ENCODE peak calls at places on chromosomes 6 and 20, in ten cellular contexts. I is HCT116, M is HepG2, T is right lobe of liver, F is heart left ventricle, P is body of pancreas, D is GM12878, C is upper lobe of left lung, R is K562, E is gastrocnemius medialis. B is an unnamed sample.

GRCh38 chr20:17664025-17664638 is 17.9 kb downstream of the RRBP1 start:
- ATAC-seq in I (no peak), E (no peak), M (peak; percentile 4), T (no peak), C (no peak), D (peak; percentile 48), F (no peak), R (peak; percentile 48), P (peak; percentile 26), B (no peak)

GRCh38 chr6:4125933-4126864 is 9.2 kb downstream of the ECI2 start:
- ATAC-seq in R (peak; percentile 81), I (peak; percentile 94), D (no peak), F (peak; percentile 77), T (peak; percentile 77), M (peak; percentile 94), P (peak; percentile 51), C (no peak), E (peak; percentile 93), B (peak; percentile 86)

GRCh38 chr6:167543602-167544506 is 219.0 kb downstream of the TTLL2 start:
- ATAC-seq in C (peak; percentile 27), P (no peak), F (peak; percentile 78), E (peak; percentile 84), D (no peak), M (no peak), T (peak; percentile 31), I (no peak), R (no peak), B (peak; percentile 92)

GRCh38 chr6:104418125-104418524 is 441.6 kb downstream of the HACE1 start:
- ATAC-seq in E (no peak), D (no peak), I (no peak), P (no peak), C (no peak), R (peak; percentile 45), T (no peak), F (no peak), M (no peak), B (no peak)

GRCh38 chr6:82078286-82078908 is 169.1 kb downstream of the IBTK start:
- ATAC-seq in M (no peak), R (no peak), I (no peak), P (no peak), T (no peak), E (no peak), F (no peak), D (no peak), C (no peak), B (no peak)

GRCh38 chr6:141866731-141867502 is 265.8 kb upstream of the GJE1 start:
- ATAC-seq in I (no peak), E (no peak), F (no peak), R (no peak), M (peak; percentile 87), T (peak; percentile 79), D (no peak), P (no peak), C (no peak), B (no peak)

GRCh38 chr20:51532577-51533191 is 9.8 kb downstream of the NFATC2 start:
- ATAC-seq in C (peak; percentile 7), F (peak; percentile 77), E (peak; percentile 35), M (no peak), I (peak; percentile 49), D (no peak), T (peak; percentile 16), P (peak; percentile 22), R (no peak), B (peak; percentile 49)

GRCh38 chr6:3108746-3109414 is 9.6 kb upstream of the BPHL start:
- ATAC-seq in D (no peak), M (peak; percentile 95), I (no peak), F (peak; percentile 20), R (peak; percentile 49), E (no peak), C (peak; percentile 53), P (no peak), T (peak; percentile 19), B (peak; percentile 41)

GRCh38 chr20:58890073-58890453 is 37.5 kb downstream of the GNAS start:
- ATAC-seq in E (peak; percentile 1), R (no peak), T (no peak), I (no peak), P (no peak), M (no peak), F (no peak), D (no peak), C (no peak), B (no peak)

GRCh38 chr20:58889334-58890072 is 37.0 kb downstream of the GNAS start:
- ATAC-seq in T (no peak), R (no peak), C (no peak), I (no peak), P (no peak), E (no peak), M (no peak), F (no peak), D (no peak), B (no peak)

GRCh38 chr20:58891686-58892125 is 39.2 kb downstream of the GNAS start:
- ATAC-seq in E (peak; percentile 2), F (no peak), R (no peak), M (no peak), I (no peak), P (no peak), T (no peak), D (no peak), C (no peak), B (no peak)

GRCh38 chr20:58891076-58891685 is 38.7 kb downstream of the GNAS start:
- ATAC-seq in I (peak; percentile 52), P (peak; percentile 57), D (peak; percentile 23), R (peak; percentile 54), F (peak; percentile 65), E (peak; percentile 58), C (peak; percentile 6), M (peak; percentile 26), T (peak; percentile 58), B (peak; percentile 68)

GRCh38 chr20:58890454-58891075 is 38.0 kb downstream of the GNAS start:
- ATAC-seq in E (peak; percentile 27), T (peak; percentile 44), C (peak; percentile 82), F (peak; percentile 70), M (peak; percentile 67), I (peak; percentile 51), R (peak; percentile 42), D (peak; percentile 50), P (peak; percentile 29), B (peak; percentile 72)
- TF ChIP-seq POLR2A in E (no peak), T (no peak), C (no peak), F (peak; percentile 54), M (peak; percentile 80), I (peak; percentile 2), R (peak; percentile 45), D (peak; percentile 72), P (no peak), B (no peak)

GRCh38 chr6:9308284-9308683 is 872.9 kb upstream of the SLC35B3 start:
- ATAC-seq in F (no peak), M (no peak), I (no peak), R (no peak), T (no peak), C (no peak), E (no peak), D (no peak), P (no peak), B (no peak)

GRCh38 chr6:9307187-9307586 is 871.8 kb upstream of the SLC35B3 start:
- ATAC-seq in I (no peak), M (no peak), F (no peak), R (no peak), D (no peak), E (no peak), P (no peak), T (no peak), C (no peak), B (no peak)

DNA sequence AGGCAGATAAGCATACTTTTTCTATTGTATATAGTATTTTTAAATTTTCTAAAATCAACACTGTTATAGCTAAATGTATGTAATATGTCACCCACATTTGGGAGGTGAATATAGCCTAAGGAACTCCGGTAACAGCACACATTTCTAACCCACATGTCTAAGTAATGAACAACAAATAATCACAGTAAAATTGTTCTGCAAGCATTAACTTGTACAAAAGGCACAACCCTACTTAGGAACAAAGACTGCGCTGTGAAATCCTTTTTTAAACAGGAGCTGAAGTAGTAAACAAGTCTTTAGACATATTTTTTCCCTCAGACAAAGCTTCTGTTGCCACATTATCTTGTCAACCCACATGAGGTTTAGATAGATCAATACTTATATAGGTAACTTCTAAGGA is 872.4 kb upstream of the SLC35B3 start:
- ATAC-seq in F (no peak), P (no peak), T (no peak), I (no peak), R (no peak), D (no peak), C (no peak), E (no peak), M (no peak), B (no peak)
- H3K27ac ChIP-seq in F (no peak overlapping the region), P (no peak overlapping the region), T (no peak overlapping the region), I (no peak overlapping the region), R (no peak overlapping the region), D (no peak overlapping the region), C (no peak overlapping the region), E (no peak overlapping the region), M (no peak overlapping the region), B (no peak overlapping the region)

DNA sequence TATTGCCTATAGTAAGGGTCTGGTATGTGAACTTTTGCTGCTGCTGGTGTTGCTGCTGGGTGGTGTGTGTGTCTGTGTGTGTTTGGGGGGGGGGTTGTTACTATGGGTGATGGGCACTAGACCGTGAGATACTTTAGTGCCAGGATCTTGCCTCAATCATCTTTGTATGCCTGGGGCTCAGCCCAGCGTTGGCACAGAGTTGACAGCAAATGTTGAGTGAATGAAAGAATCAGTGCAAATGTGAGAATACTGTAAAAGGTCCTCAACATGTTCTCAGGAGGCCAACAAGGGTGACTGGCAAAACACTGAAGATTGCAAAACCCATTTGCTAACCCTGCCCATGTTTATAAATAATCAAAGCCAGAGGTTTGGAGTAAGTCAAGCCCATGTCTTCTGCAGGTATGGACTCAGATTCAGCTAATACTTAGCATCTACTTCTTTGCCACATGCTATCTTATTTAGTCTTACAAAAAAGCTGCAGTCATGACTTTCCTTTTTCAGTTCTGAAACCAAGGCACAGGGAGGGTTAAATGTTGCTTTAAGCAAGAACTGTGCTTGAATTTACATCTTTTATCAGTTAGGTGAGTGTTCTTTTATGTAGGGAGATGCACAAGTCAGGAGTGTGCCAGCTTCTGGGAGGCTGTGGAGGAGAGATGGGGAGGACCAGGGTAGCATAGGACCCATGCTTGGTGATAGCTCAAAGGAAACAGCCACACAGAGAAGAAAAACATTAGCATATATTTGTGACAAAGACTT is 125.3 kb upstream of the SPACA1 start:
- ATAC-seq in D (peak; percentile 4), R (no peak), I (no peak), E (no peak), T (no peak), M (no peak), P (no peak), F (no peak), C (no peak), B (no peak)
- TF ChIP-seq POLR2A in D (peak; percentile 34), R (no peak), I (no peak), E (no peak), T (no peak), M (no peak), P (no peak), F (no peak), C (no peak), B (no peak)

GRCh38 chr20:23630392-23630849 is 7.3 kb downstream of the CST3 start:
- ATAC-seq in M (no peak), P (no peak), D (no peak), I (no peak), T (no peak), C (no peak), E (no peak), R (no peak), F (no peak), B (no peak)

GRCh38 chr20:23629017-23629541 is 8.7 kb downstream of the CST3 start:
- ATAC-seq in E (peak; percentile 73), I (peak; percentile 93), D (no peak), R (no peak), F (peak; percentile 63), C (no peak), M (peak; percentile 87), P (peak; percentile 39), T (peak; percentile 39), B (peak; percentile 68)

GRCh38 chr20:23629542-23630391 is 8.0 kb downstream of the CST3 start:
- ATAC-seq in C (no peak), E (no peak), R (no peak), F (no peak), T (peak; percentile 22), P (peak; percentile 23), M (peak; percentile 39), D (no peak), I (peak; percentile 12), B (peak; percentile 16)

GRCh38 chr20:23627501-23627900 is 10.3 kb downstream of the CST3 start:
- ATAC-seq in M (no peak), F (no peak), P (no peak), I (no peak), D (no peak), E (no peak), C (no peak), R (no peak), T (no peak), B (no peak)

GRCh38 chr20:23628402-23629016 is 9.2 kb downstream of the CST3 start:
- ATAC-seq in M (peak; percentile 3), R (no peak), E (peak; percentile 73), D (no peak), F (no peak), C (no peak), T (no peak), I (peak; percentile 5), P (no peak), B (no peak)
- H3K27ac ChIP-seq in M (peak overlapping the region; percentile 70), R (no peak overlapping the region), E (peak overlapping the region; percentile 80), D (no peak overlapping the region), F (no peak overlapping the region), C (no peak overlapping the region), T (no peak overlapping the region), I (peak overlapping the region; percentile 34), P (no peak overlapping the region), B (no peak overlapping the region)